ENCODE peak calls at places on chromosomes 13 and 19, in four cellular contexts. One of them, this sample, is unnamed.

GRCh38 chr19:16467581-16467980 is 4.2 kb downstream of the EPS15L1 start:
- DNase-seq in uterus: no peak
- DNase-seq in dorsolateral prefrontal cortex: peak; percentile 49
- DNase-seq in fibroblast of lung: no peak
- DNase-seq in this sample: no peak

GRCh38 chr13:46354143-46355087 is 32.6 kb downstream of the RUBCNL start:
- DNase-seq in uterus: no peak
- DNase-seq in dorsolateral prefrontal cortex: no peak
- DNase-seq in fibroblast of lung: peak; percentile 91
- DNase-seq in this sample: peak; percentile 68

GRCh38 chr19:14977128-14977527 is 2.5 kb downstream of the SLC1A6 start:
- DNase-seq in uterus: no peak
- DNase-seq in dorsolateral prefrontal cortex: no peak
- DNase-seq in fibroblast of lung: no peak
- DNase-seq in this sample: no peak

GRCh38 chr13:87057807-87058520 is 613.2 kb upstream of the SLITRK5 start:
- DNase-seq in uterus: no peak
- DNase-seq in dorsolateral prefrontal cortex: no peak
- DNase-seq in fibroblast of lung: peak; percentile 76
- DNase-seq in this sample: no peak

GRCh38 chr19:53530622-53531021 is 7.3 kb upstream of the ZNF331 start:
- DNase-seq in uterus: no peak
- DNase-seq in dorsolateral prefrontal cortex: no peak
- DNase-seq in fibroblast of lung: no peak
- DNase-seq in this sample: no peak

GRCh38 chr13:52127378-52127777 is 1.5 kb downstream of the NEK5 start:
- DNase-seq in uterus: no peak
- DNase-seq in dorsolateral prefrontal cortex: no peak
- DNase-seq in fibroblast of lung: no peak
- DNase-seq in this sample: no peak

GRCh38 chr19:41703602-41704293 is 4.7 kb upstream of the CEACAM5 start:
- DNase-seq in uterus: peak; percentile 4
- DNase-seq in dorsolateral prefrontal cortex: no peak
- DNase-seq in fibroblast of lung: no peak
- DNase-seq in this sample: no peak

GRCh38 chr13:80000679-80001509 is 340.0 kb downstream of the SPRY2 start:
- DNase-seq in uterus: no peak
- DNase-seq in dorsolateral prefrontal cortex: no peak
- DNase-seq in fibroblast of lung: no peak
- DNase-seq in this sample: no peak

GRCh38 chr13:46101488-46102289 is 3.1 kb downstream of the CPB2 start:
- DNase-seq in uterus: no peak
- DNase-seq in dorsolateral prefrontal cortex: no peak
- DNase-seq in fibroblast of lung: no peak
- DNase-seq in this sample: no peak

GRCh38 chr19:18279516-18280246 is 1.7 kb downstream of the JUND start:
- DNase-seq in uterus: peak; percentile 94
- DNase-seq in dorsolateral prefrontal cortex: peak; percentile 93
- DNase-seq in fibroblast of lung: peak; percentile 96
- DNase-seq in this sample: peak; percentile 91
- TF ChIP-seq CTCF in uterus: peak; percentile 94
- TF ChIP-seq CTCF in dorsolateral prefrontal cortex: peak; percentile 94
- TF ChIP-seq CTCF in fibroblast of lung: peak; percentile 90
- TF ChIP-seq CTCF in this sample: peak; percentile 92

GRCh38 chr19:49423985-49424303 is 703 bp upstream of the PTH2 start:
- DNase-seq in uterus: no peak
- DNase-seq in dorsolateral prefrontal cortex: no peak
- DNase-seq in fibroblast of lung: no peak
- DNase-seq in this sample: no peak

GRCh38 chr19:49423278-49423984 is at the start of gene PTH2:
- DNase-seq in uterus: no peak
- DNase-seq in dorsolateral prefrontal cortex: no peak
- DNase-seq in fibroblast of lung: no peak
- DNase-seq in this sample: no peak

GRCh38 chr19:49421039-49421877 is 2.0 kb downstream of the PTH2 start:
- DNase-seq in uterus: peak; percentile 52
- DNase-seq in dorsolateral prefrontal cortex: no peak
- DNase-seq in fibroblast of lung: peak; percentile 20
- DNase-seq in this sample: no peak

GRCh38 chr19:49421878-49422202 is 1.4 kb downstream of the PTH2 start:
- DNase-seq in uterus: no peak
- DNase-seq in dorsolateral prefrontal cortex: no peak
- DNase-seq in fibroblast of lung: no peak
- DNase-seq in this sample: no peak

GRCh38 chr19:49422407-49423277 is 599 bp downstream of the PTH2 start:
- DNase-seq in uterus: no peak
- DNase-seq in dorsolateral prefrontal cortex: no peak
- DNase-seq in fibroblast of lung: peak; percentile 20
- DNase-seq in this sample: no peak
- TF ChIP-seq CTCF in uterus: no peak
- TF ChIP-seq CTCF in dorsolateral prefrontal cortex: no peak
- TF ChIP-seq CTCF in fibroblast of lung: no peak
- TF ChIP-seq CTCF in this sample: peak; percentile 48

DNA sequence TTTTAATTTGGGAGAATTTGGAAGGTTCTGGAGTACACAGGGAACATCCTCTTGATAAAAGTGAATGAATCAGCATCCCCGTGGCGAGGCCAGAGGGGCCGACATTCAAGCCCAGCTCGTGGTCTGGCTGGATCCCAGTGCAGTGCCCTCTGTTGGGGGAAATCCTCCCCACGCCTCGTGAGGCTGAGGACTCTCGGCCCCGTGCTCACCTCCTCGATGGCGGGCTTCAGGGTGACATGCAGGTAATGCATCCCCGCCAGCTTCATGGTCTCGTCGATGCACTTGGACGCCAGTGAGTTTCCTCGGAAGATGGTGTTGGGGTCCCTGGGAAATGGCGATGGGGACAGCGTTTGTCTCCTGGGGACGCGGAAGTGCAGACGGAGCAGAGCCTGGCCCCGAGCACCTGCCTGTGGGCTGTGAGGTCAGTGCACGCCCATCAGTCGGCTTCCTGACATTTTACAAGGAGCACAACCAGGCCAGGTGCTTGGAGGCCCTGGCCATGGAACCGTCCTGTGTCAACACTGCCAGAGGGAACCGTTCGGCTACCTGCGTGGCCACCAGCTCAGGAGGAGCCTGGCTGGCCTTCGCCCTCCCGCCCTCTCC is 43.3 kb upstream of the C13orf46 start:
- DNase-seq in uterus: no peak
- DNase-seq in dorsolateral prefrontal cortex: no peak
- DNase-seq in fibroblast of lung: peak; percentile 50
- DNase-seq in this sample: no peak
- TF ChIP-seq CTCF in uterus: no peak
- TF ChIP-seq CTCF in dorsolateral prefrontal cortex: no peak
- TF ChIP-seq CTCF in fibroblast of lung: peak; percentile 29
- TF ChIP-seq CTCF in this sample: no peak

GRCh38 chr13:112207124-112207523 is 140.2 kb downstream of the SOX1 start:
- DNase-seq in uterus: no peak
- DNase-seq in dorsolateral prefrontal cortex: no peak
- DNase-seq in fibroblast of lung: no peak
- DNase-seq in this sample: no peak
- TF ChIP-seq CTCF in uterus: no peak
- TF ChIP-seq CTCF in dorsolateral prefrontal cortex: no peak
- TF ChIP-seq CTCF in fibroblast of lung: no peak
- TF ChIP-seq CTCF in this sample: no peak